ENCODE peak calls at places on chromosomes 11 and 22, in six cellular contexts. X is foreskin fibroblast, K is dorsolateral prefrontal cortex, B is endothelial cell, P is GM03348, G is NCI-H1105 treated with DMSO at 0.1 percent for 48 hours. F is an unnamed sample.

GRCh38 chr22:39434721-39435120 is 22.1 kb upstream of the MGAT3 start:
- DNase-seq in P (no peak), X (no peak), G (no peak), K (no peak), B (no peak), F (no peak)

GRCh38 chr11:21615871-21616270 is 577.0 kb upstream of the ANO5 start:
- DNase-seq in K (no peak), G (no peak), B (no peak), P (no peak), X (no peak), F (no peak)

GRCh38 chr11:110000858-110001257 is 92.3 kb upstream of the ZC3H12C start:
- DNase-seq in K (no peak), X (no peak), B (no peak), G (no peak), P (no peak), F (no peak)

GRCh38 chr11:65576232-65576866 is 496 bp downstream of the EHBP1L1 start:
- DNase-seq in B (no peak), X (no peak), K (no peak), P (no peak), G (no peak), F (no peak)

GRCh38 chr11:13343931-13344717 is 66.5 kb downstream of the BMAL1 start:
- DNase-seq in X (peak; percentile 60), P (peak; percentile 84), K (peak; percentile 54), B (peak; percentile 75), G (peak; percentile 73), F (peak; percentile 66)

GRCh38 chr22:21837184-21837979 is 30.1 kb downstream of the MAPK1 start:
- DNase-seq in G (no peak), B (peak; percentile 7), P (peak; percentile 86), K (no peak), X (peak; percentile 76), F (no peak)

GRCh38 chr11:134176284-134176683 is 47.5 kb downstream of the NCAPD3 start:
- DNase-seq in B (no peak), G (no peak), P (peak; percentile 50), X (no peak), K (peak; percentile 69), F (no peak)

GRCh38 chr11:73176145-73176891 is 34.2 kb upstream of the FCHSD2 start:
- DNase-seq in P (no peak), G (no peak), X (no peak), K (no peak), B (no peak), F (no peak)

GRCh38 chr11:12235549-12235944 is 125.2 kb downstream of the MICAL2 start:
- DNase-seq in P (no peak), G (no peak), K (no peak), B (no peak), X (no peak), F (no peak)

GRCh38 chr11:2846056-2846455 is 39.5 kb downstream of the CDKN1C start:
- DNase-seq in K (no peak), B (no peak), X (no peak), P (no peak), G (no peak), F (no peak)

GRCh38 chr11:119352857-119353260 is 6.4 kb upstream of the MFRP start:
- DNase-seq in X (no peak), K (no peak), B (no peak), G (peak; percentile 96), P (no peak), F (no peak)

GRCh38 chr11:70878366-70878765 is 374.0 kb downstream of the SHANK2 start:
- DNase-seq in K (no peak), X (no peak), P (no peak), G (no peak), B (no peak), F (no peak)